ENCODE peak calls at places on chromosome 2, in six cellular contexts. X is omental fat pad, C is Calu3, A is HS-27A, L is pulmonary artery endothelial cell, U is A172. O is an unnamed sample.

GRCh38 chr2:226270279-226270678 is 529.3 kb downstream of the IRS1 start:
- DNase-seq in X (no peak), C (no peak), A (no peak), L (no peak), U (no peak), O (no peak)

GRCh38 chr2:152718909-152719645 is 657 bp downstream of the ARL6IP6 start:
- DNase-seq in X (no peak), C (peak; percentile 59), A (peak; percentile 46), L (no peak), U (peak; percentile 81), O (peak; percentile 25)

GRCh38 chr2:220687231-220687843 is 884.8 kb downstream of the EPHA4 start:
- DNase-seq in X (peak; percentile 36), C (peak; percentile 75), A (peak; percentile 34), L (no peak), U (peak; percentile 77), O (peak; percentile 5)

GRCh38 chr2:232776435-232776834 is at the start of gene KCNJ13:
- DNase-seq in X (no peak), C (peak; percentile 7), A (no peak), L (no peak), U (no peak), O (no peak)

GRCh38 chr2:207711750-207712487 is 479 bp downstream of the CCNYL1 start:
- DNase-seq in X (no peak), C (peak; percentile 57), A (no peak), L (no peak), U (peak; percentile 28), O (peak; percentile 43)

GRCh38 chr2:188314314-188315054 is 22.8 kb downstream of the GULP1 start:
- DNase-seq in X (no peak), C (no peak), A (no peak), L (no peak), U (peak; percentile 86), O (no peak)

GRCh38 chr2:43133708-43134570 is 92.5 kb downstream of the ZFP36L2 start:
- DNase-seq in X (peak; percentile 21), C (no peak), A (no peak), L (no peak), U (no peak), O (no peak)

GRCh38 chr2:192978317-192978874 is 783.7 kb upstream of the TMEFF2 start:
- DNase-seq in X (no peak), C (no peak), A (no peak), L (no peak), U (no peak), O (no peak)

GRCh38 chr2:45028276-45028675 is 19.0 kb upstream of the SIX2 start:
- DNase-seq in X (no peak), C (no peak), A (no peak), L (no peak), U (peak; percentile 56), O (no peak)

GRCh38 chr2:24915796-24916195 is 4.2 kb downstream of the ADCY3 start:
- DNase-seq in X (no peak), C (no peak), A (no peak), L (no peak), U (no peak), O (no peak)

GRCh38 chr2:202056611-202057010 is 16.4 kb upstream of the KIAA2012 start:
- DNase-seq in X (no peak), C (peak; percentile 27), A (no peak), L (no peak), U (no peak), O (no peak)

GRCh38 chr2:19799881-19800780 is 101.7 kb downstream of the TTC32 start:
- DNase-seq in X (no peak), C (no peak), A (no peak), L (no peak), U (peak; percentile 47), O (no peak)

GRCh38 chr2:1837458-1837857 is 93.1 kb upstream of the PXDN start:
- DNase-seq in X (no peak), C (no peak), A (no peak), L (no peak), U (no peak), O (no peak)

GRCh38 chr2:96409543-96410184 is 74.1 kb downstream of the NCAPH start:
- DNase-seq in X (no peak), C (peak; percentile 26), A (no peak), L (no peak), U (peak; percentile 70), O (no peak)

GRCh38 chr2:85501244-85501643 is 37.7 kb upstream of the MAT2A start:
- DNase-seq in X (no peak), C (no peak), A (no peak), L (no peak), U (peak; percentile 14), O (no peak)

GRCh38 chr2:37324786-37325624 is at the start of gene PRKD3:
- DNase-seq in X (no peak), C (peak; percentile 59), A (no peak), L (no peak), U (peak; percentile 46), O (peak; percentile 60)

GRCh38 chr2:30234180-30234971 is 3.0 kb downstream of the LBH start:
- DNase-seq in X (no peak), C (peak; percentile 63), A (peak; percentile 51), L (no peak), U (peak; percentile 89), O (no peak)

GRCh38 chr2:188811522-188811921 is 162.7 kb upstream of the COL3A1 start:
- DNase-seq in X (no peak), C (no peak), A (no peak), L (no peak), U (peak; percentile 43), O (no peak)

GRCh38 chr2:42141687-42142475 is 27.3 kb upstream of the EML4 start:
- DNase-seq in X (no peak), C (no peak), A (peak; percentile 76), L (peak; percentile 13), U (peak; percentile 67), O (peak; percentile 30)

GRCh38 chr2:33475381-33476099 is 909 bp upstream of the RASGRP3 start:
- DNase-seq in X (peak; percentile 33), C (peak; percentile 85), A (peak; percentile 61), L (peak; percentile 74), U (peak; percentile 89), O (peak; percentile 26)

GRCh38 chr2:70098032-70098431 is 10.8 kb downstream of the PCBP1 start:
- DNase-seq in X (no peak), C (no peak), A (no peak), L (no peak), U (no peak), O (no peak)

GRCh38 chr2:105888625-105889024 is 143.9 kb downstream of the NCK2 start:
- DNase-seq in X (no peak), C (peak; percentile 34), A (no peak), L (no peak), U (no peak), O (no peak)

GRCh38 chr2:209208211-209208610 is 215.6 kb upstream of the MAP2 start:
- DNase-seq in X (no peak), C (peak; percentile 63), A (no peak), L (no peak), U (peak; percentile 35), O (no peak)

GRCh38 chr2:152171733-152172132 is 3.8 kb downstream of the STAM2 start:
- DNase-seq in X (no peak), C (peak; percentile 24), A (no peak), L (no peak), U (no peak), O (no peak)

GRCh38 chr2:179020156-179020750 is 29.7 kb downstream of the CCDC141 start:
- DNase-seq in X (no peak), C (peak; percentile 63), A (no peak), L (no peak), U (peak; percentile 27), O (peak; percentile 6)

GRCh38 chr2:164014068-164014577 is 278.3 kb upstream of the FIGN start:
- DNase-seq in X (no peak), C (no peak), A (no peak), L (no peak), U (no peak), O (no peak)

GRCh38 chr2:222142027-222142426 is 156.8 kb downstream of the PAX3 start:
- DNase-seq in X (no peak), C (no peak), A (no peak), L (no peak), U (peak; percentile 89), O (no peak)

GRCh38 chr2:65486802-65487201 is 54.4 kb upstream of the SPRED2 start:
- DNase-seq in X (no peak), C (no peak), A (no peak), L (no peak), U (no peak), O (no peak)

GRCh38 chr2:189347540-189347939 is 93.7 kb upstream of the WDR75 start:
- DNase-seq in X (no peak), C (peak; percentile 21), A (peak; percentile 77), L (peak; percentile 53), U (peak; percentile 93), O (peak; percentile 12)

GRCh38 chr2:5145801-5146200 is 546.4 kb upstream of the SOX11 start:
- DNase-seq in X (no peak), C (no peak), A (no peak), L (no peak), U (no peak), O (no peak)

GRCh38 chr2:134583997-134584520 is 134.7 kb downstream of the TMEM163 start:
- DNase-seq in X (no peak), C (no peak), A (no peak), L (no peak), U (no peak), O (no peak)

GRCh38 chr2:60492550-60492949 is 60.9 kb downstream of the BCL11A start:
- DNase-seq in X (no peak), C (no peak), A (no peak), L (no peak), U (no peak), O (no peak)

GRCh38 chr2:165214093-165214492 is 10.2 kb upstream of the SCN3A start:
- DNase-seq in X (no peak), C (no peak), A (no peak), L (no peak), U (no peak), O (no peak)

GRCh38 chr2:168848220-168848619 is 42.0 kb downstream of the SPC25 start:
- DNase-seq in X (no peak), C (peak; percentile 13), A (no peak), L (no peak), U (no peak), O (no peak)

O was measured in HuH-7.5.